ENCODE peak calls at places on chromosomes 12 and 14, in nine cellular contexts. H is stomach, C is progenitor cell of endocrine pancreas, A is Calu3, U is psoas muscle, Z is suprapubic skin, X is sigmoid colon, W is heart left ventricle, N is fibroblast of lung. F is an unnamed sample.
A peak's percentile ranks its signal among the peaks of the same experiment; 100 is the strongest.

GRCh38 chr14:49206832-49207231 is 379.3 kb downstream of the RPS29 start:
- DNase-seq in H (no peak), N (no peak), X (no peak), U (no peak), A (no peak), W (no peak), C (no peak), Z (no peak), F (no peak)

GRCh38 chr12:94761559-94761958 is 111.2 kb upstream of the TMCC3 start:
- DNase-seq in X (no peak), Z (no peak), C (no peak), N (peak; percentile 92), U (no peak), W (no peak), A (peak; percentile 47), H (no peak), F (no peak)

GRCh38 chr12:93060666-93061413 is 131.7 kb upstream of the EEA1 start:
- DNase-seq in U (no peak), N (peak; percentile 47), H (no peak), C (no peak), Z (no peak), A (no peak), X (peak; percentile 72), W (no peak), F (no peak)

GRCh38 chr12:92854344-92854743 is 74.8 kb downstream of the EEA1 start:
- DNase-seq in C (no peak), H (no peak), X (no peak), Z (no peak), A (no peak), N (no peak), U (no peak), W (no peak), F (no peak)

GRCh38 chr12:44812062-44812461 is 64.1 kb downstream of the NELL2 start:
- DNase-seq in C (no peak), H (no peak), Z (no peak), U (no peak), W (no peak), X (no peak), N (no peak), A (no peak), F (no peak)

GRCh38 chr12:112905451-112906089 is 1.2 kb upstream of the OAS1 start:
- DNase-seq in C (no peak), W (no peak), H (no peak), A (peak; percentile 31), X (no peak), U (no peak), Z (no peak), N (no peak), F (peak; percentile 65)

GRCh38 chr14:90811641-90812040 is 4.6 kb downstream of the TTC7B start:
- DNase-seq in W (peak; percentile 11), A (no peak), Z (no peak), U (no peak), X (no peak), H (no peak), N (no peak), C (no peak), F (no peak)

GRCh38 chr12:57717846-57718640 is 20.5 kb downstream of the AGAP2 start:
- DNase-seq in N (no peak), A (no peak), H (no peak), Z (no peak), X (no peak), C (no peak), U (no peak), W (no peak), F (peak; percentile 67)

GRCh38 chr12:11833174-11833895 is 183.9 kb downstream of the ETV6 start:
- DNase-seq in H (no peak), Z (no peak), W (no peak), U (no peak), C (no peak), N (no peak), X (no peak), A (no peak), F (no peak)

GRCh38 chr12:108947097-108947496 is 67.2 kb downstream of the DAO start:
- DNase-seq in W (no peak), A (no peak), H (no peak), C (no peak), X (no peak), Z (no peak), N (no peak), U (no peak), F (no peak)

GRCh38 chr12:98373982-98374381 is 141.4 kb upstream of the TMPO start:
- DNase-seq in C (no peak), H (no peak), X (no peak), Z (no peak), A (no peak), N (no peak), W (no peak), U (no peak), F (no peak)

GRCh38 chr14:63692309-63693020 is 35.4 kb downstream of the SGPP1 start:
- DNase-seq in X (no peak), Z (no peak), W (no peak), N (peak; percentile 13), C (no peak), A (no peak), U (no peak), H (no peak), F (no peak)

GRCh38 chr14:69324341-69324931 is 64.5 kb downstream of the GALNT16 start:
- DNase-seq in U (no peak), X (peak; percentile 46), H (no peak), C (no peak), A (no peak), N (no peak), W (no peak), Z (peak; percentile 67), F (no peak)

GRCh38 chr12:118299791-118300460 is 72.8 kb downstream of the TAOK3 start:
- DNase-seq in N (no peak), X (no peak), W (no peak), A (no peak), U (no peak), Z (no peak), C (no peak), H (no peak), F (no peak)

GRCh38 chr14:29783556-29783955 is 144.1 kb downstream of the PRKD1 start:
- DNase-seq in H (no peak), A (no peak), X (no peak), U (no peak), W (no peak), N (peak; percentile 78), C (no peak), Z (no peak), F (no peak)

GRCh38 chr14:33404054-33404453 is 465.4 kb downstream of the NPAS3 start:
- DNase-seq in A (no peak), W (no peak), Z (no peak), U (no peak), X (no peak), N (peak; percentile 96), H (no peak), C (no peak), F (no peak)

DNA sequence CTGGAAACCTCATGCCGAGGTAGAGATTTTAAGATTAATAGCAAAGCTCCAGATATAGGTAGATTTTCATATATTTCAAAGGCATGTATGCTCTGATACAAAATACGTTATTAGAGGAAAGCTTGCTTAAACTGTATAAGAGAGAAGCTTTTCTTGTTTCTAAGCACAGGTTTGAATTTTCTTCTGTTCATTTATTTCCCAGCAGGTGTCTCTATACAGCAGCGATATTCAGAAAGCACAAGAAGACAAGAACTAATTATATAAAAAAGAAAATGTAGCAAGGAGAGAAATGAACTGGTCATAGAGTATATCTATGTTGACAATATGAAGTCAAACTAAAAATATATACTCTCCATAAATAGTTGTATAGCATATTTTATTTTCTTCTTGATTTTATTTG is 307.4 kb upstream of the NOVA1 start:
- DNase-seq in U (no peak), C (no peak), N (no peak), W (no peak), A (no peak), H (no peak), X (no peak), Z (no peak), F (no peak)
- TF ChIP-seq CTCF in U (no peak), C (peak; percentile 15), N (no peak), W (no peak), A (no peak), H (no peak), X (no peak), Z (no peak), F (no peak)

GRCh38 chr14:89719371-89720075 is 235.0 kb downstream of the EFCAB11 start:
- DNase-seq in Z (no peak), A (no peak), C (no peak), U (no peak), X (no peak), W (no peak), H (no peak), N (no peak), F (no peak)
- TF ChIP-seq CTCF in Z (no peak), A (no peak), C (no peak), U (no peak), X (no peak), W (no peak), H (no peak), N (no peak), F (no peak)

GRCh38 chr14:75461303-75461702 is 33.5 kb downstream of the JDP2 start:
- DNase-seq in H (no peak), A (no peak), C (no peak), Z (peak; percentile 55), N (no peak), U (no peak), X (peak; percentile 50), W (no peak), F (no peak)

GRCh38 chr14:75459099-75459741 is 31.4 kb downstream of the JDP2 start:
- DNase-seq in W (no peak), N (no peak), X (peak; percentile 70), H (peak; percentile 68), Z (no peak), C (no peak), U (no peak), A (peak; percentile 14), F (no peak)

GRCh38 chr14:75461755-75462349 is 34.0 kb downstream of the JDP2 start:
- DNase-seq in X (peak; percentile 42), C (no peak), W (no peak), H (peak; percentile 47), U (no peak), Z (peak; percentile 67), N (no peak), A (no peak), F (no peak)

GRCh38 chr14:75459791-75460190 is 32.0 kb downstream of the JDP2 start:
- DNase-seq in C (no peak), H (no peak), Z (no peak), X (no peak), N (no peak), W (no peak), U (no peak), A (no peak), F (no peak)

DNA sequence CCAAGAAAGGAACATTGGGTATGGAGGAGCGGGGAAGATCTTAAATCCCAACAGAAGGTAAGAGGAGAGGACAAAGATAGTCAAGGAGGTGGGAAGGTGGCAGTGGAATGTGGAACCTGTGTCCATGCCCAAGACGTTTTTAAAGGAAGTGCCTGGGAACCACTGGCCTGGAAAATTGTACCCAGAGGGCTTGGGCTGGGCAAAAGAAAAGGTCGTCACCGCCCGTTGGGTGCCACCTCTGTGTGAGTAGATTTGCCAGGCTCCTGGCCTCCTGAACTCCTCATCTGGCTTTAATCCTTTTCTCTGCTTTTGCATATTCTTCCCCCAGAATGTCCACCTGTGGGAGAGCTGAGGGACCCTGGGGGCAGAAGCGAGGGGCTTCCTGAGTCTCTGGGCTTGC is 32.6 kb downstream of the JDP2 start:
- DNase-seq in X (peak; percentile 13), H (no peak), Z (no peak), C (no peak), A (no peak), U (no peak), W (no peak), N (no peak), F (no peak)
- TF ChIP-seq CTCF in X (no peak), H (no peak), Z (no peak), C (no peak), A (no peak), U (no peak), W (no peak), N (no peak), F (no peak)

GRCh38 chr12:2183556-2184541 is 131.1 kb downstream of the CACNA1C start:
- DNase-seq in H (no peak), N (peak; percentile 85), X (peak; percentile 70), C (no peak), Z (no peak), U (no peak), W (no peak), A (no peak), F (no peak)
- TF ChIP-seq CTCF in H (no peak), N (peak; percentile 61), X (no peak), C (peak; percentile 10), Z (no peak), U (no peak), W (no peak), A (no peak), F (peak; percentile 36)

F was measured in osteocyte.